ENCODE peak calls at places on chromosomes 7 and 10, in five cellular contexts. D is K562, N is SK-N-SH, M is HepG2, B is GM12878. Y is an unnamed sample.
A peak's percentile ranks its signal among the peaks of the same experiment; 100 is the strongest.

GRCh38 chr7:18829518-18830252 is 287.8 kb downstream of the TWIST1 start:
- DNase-seq in B (no peak), N (peak; percentile 26), M (no peak), D (no peak), Y (no peak)

GRCh38 chr7:127589901-127590300 is 1.7 kb downstream of the ARF5 start:
- DNase-seq in N (no peak), D (no peak), M (no peak), B (no peak), Y (no peak)

GRCh38 chr7:115449689-115450088 is 527.8 kb downstream of the MDFIC start:
- DNase-seq in N (no peak), D (no peak), B (no peak), M (no peak), Y (no peak)

GRCh38 chr7:151082151-151083070 is 882 bp downstream of the TMUB1 start:
- DNase-seq in M (no peak), B (no peak), N (no peak), D (no peak), Y (no peak)

GRCh38 chr10:111128331-111129167 is 51.7 kb downstream of the ADRA2A start:
- DNase-seq in B (no peak), M (no peak), D (peak; percentile 59), N (no peak), Y (no peak)

GRCh38 chr7:112182749-112183148 is 23.4 kb downstream of the DOCK4 start:
- DNase-seq in M (peak; percentile 38), B (no peak), D (no peak), N (peak; percentile 46), Y (no peak)

GRCh38 chr10:71921319-71922027 is 42.7 kb upstream of the CHST3 start:
- DNase-seq in B (no peak), D (no peak), M (no peak), N (peak; percentile 80), Y (no peak)

GRCh38 chr7:130611206-130611605 is 57.3 kb downstream of the COPG2 start:
- DNase-seq in D (no peak), M (no peak), N (no peak), B (no peak), Y (no peak)

GRCh38 chr10:120987359-120987758 is 136.2 kb downstream of the WDR11 start:
- DNase-seq in M (no peak), N (no peak), B (no peak), D (no peak), Y (peak; percentile 5)

GRCh38 chr7:131548371-131548770 is 8.1 kb downstream of the PODXL start:
- DNase-seq in D (no peak), B (no peak), M (no peak), N (no peak), Y (no peak)

GRCh38 chr10:74825371-74826141 is 844 bp upstream of the KAT6B start:
- DNase-seq in M (no peak), D (peak; percentile 58), B (no peak), N (peak; percentile 88), Y (peak; percentile 15)

GRCh38 chr7:93890464-93891068 is at the start of gene TFPI2:
- DNase-seq in M (peak; percentile 2), N (peak; percentile 83), D (peak; percentile 12), B (no peak), Y (no peak)

GRCh38 chr7:51366930-51367613 is 50.5 kb upstream of the COBL start:
- DNase-seq in M (peak; percentile 43), N (peak; percentile 81), B (no peak), D (peak; percentile 78), Y (peak; percentile 0)

GRCh38 chr10:21100871-21101514 is 203.9 kb upstream of the NEBL start:
- DNase-seq in D (no peak), N (no peak), M (no peak), B (no peak), Y (no peak)

GRCh38 chr7:55469271-55469681 is 103.0 kb downstream of the VOPP1 start:
- DNase-seq in B (no peak), N (peak; percentile 0), D (no peak), M (no peak), Y (no peak)

GRCh38 chr7:2417981-2418481 is 14.6 kb downstream of the CHST12 start:
- DNase-seq in B (no peak), N (no peak), D (no peak), M (no peak), Y (no peak)

GRCh38 chr7:158779061-158779992 is 50.0 kb downstream of the ESYT2 start:
- DNase-seq in M (no peak), B (no peak), D (no peak), N (no peak), Y (no peak)

GRCh38 chr10:76352300-76352699 is 920.9 kb downstream of the LRMDA start:
- DNase-seq in N (no peak), M (no peak), D (no peak), B (no peak), Y (no peak)

GRCh38 chr7:101538596-101539459 is 90.3 kb downstream of the MYL10 start:
- DNase-seq in B (no peak), D (peak; percentile 88), N (peak; percentile 95), M (peak; percentile 34), Y (peak; percentile 13)

GRCh38 chr7:40437498-40437897 is 302.7 kb downstream of the SUGCT start:
- DNase-seq in N (no peak), B (no peak), M (peak; percentile 56), D (no peak), Y (no peak)

GRCh38 chr7:127514499-127514898 is 70.9 kb downstream of the GCC1 start:
- DNase-seq in M (peak; percentile 23), N (peak; percentile 68), B (no peak), D (peak; percentile 44), Y (no peak)

GRCh38 chr10:66837990-66838389 is 87.8 kb upstream of the LRRTM3 start:
- DNase-seq in B (no peak), N (no peak), M (no peak), D (no peak), Y (no peak)

GRCh38 chr10:113213041-113213440 is 263.0 kb downstream of the TCF7L2 start:
- DNase-seq in D (no peak), M (no peak), N (no peak), B (no peak), Y (no peak)

GRCh38 chr10:113216068-113216467 is 266.0 kb downstream of the TCF7L2 start:
- DNase-seq in N (no peak), M (no peak), D (no peak), B (no peak), Y (no peak)

GRCh38 chr10:113219446-113219845 is 269.4 kb downstream of the TCF7L2 start:
- DNase-seq in D (no peak), N (no peak), B (no peak), M (no peak), Y (no peak)

DNA sequence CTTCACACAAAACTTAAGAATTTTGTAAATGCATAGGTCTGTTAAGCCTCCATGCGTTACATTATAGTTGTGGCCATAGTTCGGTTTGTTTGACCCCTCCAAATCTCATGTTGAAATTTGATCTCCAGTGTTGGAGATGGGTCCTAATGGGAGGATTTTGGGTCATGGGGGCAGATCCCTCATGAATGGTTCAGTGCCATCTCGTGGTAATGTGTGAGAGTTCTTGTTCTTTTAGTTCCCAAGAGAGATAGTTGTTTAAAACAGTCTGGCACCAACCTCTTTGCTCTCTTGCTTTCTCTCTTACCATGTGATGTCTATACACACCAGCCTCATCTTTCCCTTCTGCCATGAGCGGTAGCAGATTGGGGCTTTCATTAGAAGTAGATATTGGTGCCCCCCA is 264.3 kb downstream of the TCF7L2 start:
- DNase-seq in D (no peak), N (no peak), B (no peak), M (peak; percentile 7), Y (no peak)
- TF ChIP-seq CTCF in D (no peak), N (no peak), B (no peak), M (peak; percentile 40), Y (no peak)

DNA sequence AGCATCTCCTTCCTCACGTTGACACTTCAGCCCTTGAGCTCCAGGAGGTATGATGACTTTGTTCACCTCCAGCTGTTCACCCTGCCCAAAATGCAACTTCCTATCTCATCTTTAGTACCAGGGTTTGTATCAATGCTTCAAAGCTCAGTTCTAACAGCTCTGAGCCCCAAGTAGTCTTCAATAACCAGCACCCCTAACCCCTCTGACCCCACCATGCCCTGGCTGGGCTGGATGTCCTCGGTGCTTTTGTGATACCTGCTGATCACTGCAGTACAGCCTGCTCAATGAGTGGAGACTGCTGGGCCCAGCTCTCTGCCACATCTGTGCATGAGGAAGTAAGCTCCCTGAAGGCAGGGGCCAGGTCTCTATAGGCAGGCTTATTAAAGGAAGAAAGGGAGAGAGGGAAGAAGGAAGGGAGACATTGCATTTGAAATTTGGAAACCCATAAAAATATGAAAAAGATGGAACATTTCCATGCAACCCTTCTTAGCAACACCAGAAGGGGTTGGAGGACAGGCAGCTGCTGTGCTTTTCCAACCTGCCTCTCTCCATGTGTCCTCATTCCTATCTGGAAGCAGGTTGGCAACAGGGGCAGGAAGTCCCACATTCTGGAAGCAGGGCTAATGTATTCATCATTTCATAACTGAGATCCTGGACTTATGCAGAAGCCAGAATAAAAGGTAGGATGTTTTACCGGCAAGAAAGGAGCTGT is 756.1 kb downstream of the GRID1 start:
- DNase-seq in D (no peak), N (no peak), M (no peak), B (no peak), Y (no peak)
- TF ChIP-seq GABPA in D (no peak), N (no peak), M (no peak), B (no peak), Y (no peak)

GRCh38 chr10:132700168-132701098 is 85.5 kb downstream of the NKX6-2 start:
- DNase-seq in B (no peak), N (no peak), D (no peak), M (no peak), Y (no peak)

GRCh38 chr10:132698211-132698751 is 87.7 kb downstream of the NKX6-2 start:
- DNase-seq in M (no peak), N (no peak), D (no peak), B (no peak), Y (no peak)

GRCh38 chr10:132698761-132699391 is 87.1 kb downstream of the NKX6-2 start:
- DNase-seq in N (no peak), B (no peak), D (no peak), M (no peak), Y (no peak)

GRCh38 chr10:132701099-132701845 is 84.7 kb downstream of the NKX6-2 start:
- DNase-seq in B (no peak), D (no peak), N (no peak), M (no peak), Y (no peak)

GRCh38 chr10:132699411-132700167 is 86.4 kb downstream of the NKX6-2 start:
- DNase-seq in M (no peak), B (no peak), N (no peak), D (no peak), Y (no peak)
- TF ChIP-seq REST in M (no peak), B (no peak), N (no peak), D (no peak), Y (no peak)

DNA sequence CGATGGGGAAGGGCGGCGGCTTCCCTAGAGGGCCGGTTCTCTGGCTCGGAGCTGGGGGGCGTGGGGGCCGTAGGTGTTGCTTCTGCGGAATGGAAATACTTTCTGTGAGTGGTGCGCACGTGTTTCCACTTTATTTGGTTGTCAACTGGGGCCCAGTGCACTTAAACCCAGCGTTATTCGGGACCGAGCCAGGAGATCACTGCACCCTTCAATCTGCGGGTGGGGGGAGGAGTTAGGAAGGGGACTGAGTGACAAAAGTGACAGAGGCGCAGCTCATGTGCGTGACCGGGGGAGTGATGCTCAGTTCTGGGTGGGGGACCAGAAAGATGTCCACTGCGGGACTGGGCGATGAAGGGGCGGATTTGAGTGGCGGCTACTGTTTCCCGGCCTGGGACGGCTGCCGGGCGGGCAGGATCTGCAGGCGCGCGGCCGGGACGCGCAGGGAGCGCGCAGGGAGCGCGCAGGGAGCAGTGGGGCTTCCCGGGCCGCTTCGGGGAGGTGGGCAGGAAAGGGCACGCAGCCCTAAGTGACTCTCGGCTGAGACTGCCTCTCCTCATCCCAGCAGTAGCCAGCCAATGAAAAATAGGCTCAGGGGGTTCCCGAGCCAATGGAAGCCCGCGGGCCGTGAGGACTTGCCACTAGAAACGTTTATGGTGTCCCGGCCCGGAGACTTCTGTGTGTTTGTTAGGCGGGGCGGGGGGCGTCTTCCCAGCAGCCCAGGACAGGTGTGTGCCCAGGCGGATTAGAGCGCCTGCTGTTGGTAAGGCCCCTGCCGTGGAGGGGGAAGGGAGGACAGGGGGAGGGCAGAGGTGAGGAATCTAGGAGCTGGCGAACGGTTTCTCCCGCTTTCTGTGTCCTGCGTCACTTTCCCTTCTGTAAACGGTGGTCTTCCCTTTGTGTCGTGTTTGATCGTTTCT is 54.3 kb upstream of the KDM7A start:
- DNase-seq in B (no peak), D (peak; percentile 59), N (peak; percentile 98), M (peak; percentile 93), Y (no peak)
- TF ChIP-seq CTCF in B (no peak), D (no peak), N (no peak), M (peak; percentile 83), Y (no peak)

Y was measured in HL-60.